ENCODE peak calls at places on chromosomes 5 and 9, in four cellular contexts. L is adrenal gland; J is heart right ventricle; C is CD8-positive, alpha-beta T cell. O is an unnamed sample. For H3K36me3 and H3K4me1, the result is how much of the 10 kb centered on the place peaks cover.

GRCh38 chr9:126971261-126971660 is 56.7 kb downstream of the RALGPS1 start:
- DNase-seq in L (no peak), C (no peak), J (no peak), O (no peak)

GRCh38 chr5:74693176-74693575 is 8.1 kb downstream of the HEXB start:
- DNase-seq in C (no peak), L (no peak), J (no peak), O (no peak)

GRCh38 chr5:84450617-84451414 is 66.1 kb upstream of the EDIL3 start:
- DNase-seq in L (no peak), J (no peak), C (no peak), O (no peak)

GRCh38 chr5:65825388-65826328 is 100.7 kb upstream of the ERBIN start:
- DNase-seq in C (no peak), L (no peak), J (no peak), O (no peak)

GRCh38 chr5:173793677-173794570 is 94.2 kb upstream of the CPEB4 start:
- DNase-seq in L (no peak), J (no peak), C (no peak), O (no peak)

GRCh38 chr9:112925058-112925641 is 34.5 kb upstream of the SLC46A2 start:
- DNase-seq in L (no peak), J (no peak), C (no peak), O (peak)

GRCh38 chr9:22111871-22112247 is 102.8 kb upstream of the CDKN2B start:
- DNase-seq in C (no peak), L (no peak), J (no peak), O (no peak)

GRCh38 chr5:158967566-158967965 is 132.2 kb downstream of the EBF1 start:
- DNase-seq in J (no peak), C (no peak), L (no peak), O (no peak)

GRCh38 chr5:180170810-180171567 is 38.0 kb downstream of the RASGEF1C start:
- DNase-seq in L (no peak), C (no peak), J (no peak), O (no peak)

GRCh38 chr9:18606831-18607230 is 132.9 kb downstream of the ADAMTSL1 start:
- DNase-seq in L (no peak), C (no peak), J (no peak), O (no peak)

GRCh38 chr5:77015938-77016569 is 14.2 kb upstream of the AGGF1 start:
- DNase-seq in L (no peak), J (peak), C (no peak), O (no peak)

GRCh38 chr9:2824564-2824963 is 19.3 kb downstream of the PUM3 start:
- DNase-seq in L (no peak), J (no peak), C (no peak), O (peak)

GRCh38 chr5:109866051-109866450 is 176.3 kb downstream of the MAN2A1 start:
- DNase-seq in J (no peak), L (no peak), C (no peak), O (no peak)
- H3K36me3 ChIP-seq in J (under half), L (under half), C (under half), O (under half)

GRCh38 chr9:5608298-5609254 is 20.3 kb upstream of the RIC1 start:
- DNase-seq in C (no peak), J (no peak), L (no peak), O (no peak)
- TF ChIP-seq CTCF in C (no peak), J (no peak), L (no peak), O (no peak)

DNA sequence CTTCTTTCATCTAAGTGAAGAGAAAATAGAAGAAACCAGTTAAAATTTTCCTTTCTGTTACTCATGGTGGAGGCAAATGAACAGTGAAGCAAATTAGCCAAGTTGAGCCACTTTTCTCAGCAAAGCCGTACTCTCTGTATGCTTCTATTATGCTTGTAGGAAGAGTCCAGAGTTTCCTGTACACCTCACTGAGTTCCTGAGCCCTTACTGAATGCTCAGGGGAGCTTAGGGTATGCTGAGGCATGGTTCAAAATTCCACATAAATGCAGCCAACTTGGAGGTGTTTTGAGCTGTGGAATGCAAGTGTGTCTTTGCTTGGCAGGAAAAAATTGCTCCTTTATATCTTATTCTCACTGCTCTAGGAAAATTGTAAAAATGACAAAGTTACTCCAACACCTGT is 91.8 kb downstream of the FEM1C start:
- DNase-seq in L (no peak), J (no peak), C (no peak), O (no peak)
- H3K4me1 ChIP-seq in L (under half), J (under half), C (under half), O (under half)

GRCh38 chr9:123438321-123438720 is 82.3 kb downstream of the CRB2 start:
- DNase-seq in L (no peak), J (no peak), C (no peak), O (no peak)
- H3K36me3 ChIP-seq in L (under half), J (under half), C (under half), O (under half)

DNA sequence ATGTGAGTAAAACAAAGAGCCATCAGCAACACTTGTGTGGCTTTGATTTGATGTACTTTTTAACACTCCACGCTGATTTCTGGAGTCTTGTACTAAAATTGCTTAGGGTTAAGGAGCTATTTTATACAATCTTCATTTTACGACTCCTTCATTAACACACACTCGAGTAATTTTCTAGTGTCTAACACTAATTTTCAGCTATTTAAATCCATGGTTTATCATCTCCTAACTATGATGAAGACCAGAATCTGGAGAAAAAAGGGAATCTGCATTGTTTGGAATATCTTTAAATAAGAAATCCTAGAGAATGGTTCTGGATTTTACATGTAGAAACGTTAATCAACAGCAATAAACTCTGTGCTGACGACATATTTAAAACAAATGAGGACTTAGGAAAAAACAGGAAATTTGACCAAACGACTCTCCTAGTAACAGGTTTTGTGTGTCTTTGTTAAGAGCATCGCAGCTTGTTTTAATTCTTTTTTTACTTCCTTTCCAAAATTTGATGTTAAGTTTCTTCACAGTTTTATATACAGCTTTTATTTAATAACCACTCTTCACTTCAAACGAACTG is 138.4 kb downstream of the AOPEP start:
- DNase-seq in J (no peak), C (no peak), L (no peak), O (no peak)
- TF ChIP-seq CTCF in J (no peak), C (no peak), L (no peak), O (no peak)

GRCh38 chr9:108702681-108703080 is 153.1 kb downstream of the ACTL7B start:
- DNase-seq in C (no peak), L (no peak), J (no peak), O (no peak)

GRCh38 chr9:108703414-108703813 is 152.4 kb downstream of the ACTL7B start:
- DNase-seq in J (no peak), L (no peak), C (no peak), O (no peak)

GRCh38 chr9:108708448-108708847 is 147.3 kb downstream of the ACTL7B start:
- DNase-seq in J (no peak), C (no peak), L (no peak), O (no peak)

GRCh38 chr9:108707120-108707519 is 148.7 kb downstream of the ACTL7B start:
- DNase-seq in J (no peak), L (no peak), C (no peak), O (no peak)

DNA sequence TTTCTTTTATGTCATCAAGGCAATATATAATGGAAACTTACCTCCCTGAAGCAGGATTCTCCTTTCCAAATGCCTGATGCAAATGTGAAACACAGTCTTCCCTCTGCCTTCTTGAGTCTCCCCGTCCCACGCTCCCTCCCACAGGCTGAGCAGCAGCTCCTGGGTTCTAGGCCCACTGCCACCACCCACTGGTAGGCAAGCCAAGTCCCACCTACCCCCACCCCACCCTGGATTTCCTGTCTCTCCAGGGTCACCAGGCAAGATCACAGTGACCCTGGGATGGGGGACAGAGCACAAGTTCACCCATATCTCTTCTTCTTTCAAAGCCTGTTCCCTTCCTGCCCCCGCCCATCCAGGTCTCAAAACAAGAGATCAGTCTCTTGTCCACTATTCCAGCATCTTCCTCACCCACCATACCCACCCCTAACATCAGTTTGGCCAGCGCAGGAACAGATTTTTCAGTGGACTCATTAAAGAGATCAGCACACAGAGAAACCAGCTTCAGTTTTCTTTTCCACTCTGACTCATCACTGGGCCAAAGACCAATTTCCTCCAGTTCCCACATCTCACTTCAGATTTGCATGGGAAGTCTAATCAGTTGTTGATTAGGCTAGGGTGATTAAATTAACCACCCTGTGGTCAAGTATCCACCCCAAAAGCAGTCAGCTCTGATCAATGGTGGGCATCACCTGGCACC is 151.5 kb downstream of the ACTL7B start:
- DNase-seq in L (no peak), J (peak), C (no peak), O (no peak)
- H3K4me1 ChIP-seq in L (under half), J (under half), C (under half), O (under half)

GRCh38 chr5:37044120-37044519 is 167.6 kb downstream of the NIPBL start:
- DNase-seq in L (no peak), C (no peak), J (no peak), O (no peak)
- H3K36me3 ChIP-seq in L (under half), C (under half), J (under half), O (under half)

GRCh38 chr9:110969971-110970381 is 68.3 kb downstream of the LPAR1 start:
- DNase-seq in L (no peak), C (no peak), J (no peak), O (no peak)
- TF ChIP-seq CTCF in L (no peak), C (no peak), J (no peak), O (no peak)

O was measured in BE2C.